ENCODE peak calls at places on chromosomes 3 and 15, in four cellular contexts. One of them, this sample, is unnamed.

GRCh38 chr3:182450942-182451607 is 342.2 kb upstream of the ATP11B start:
- DNase-seq in HS-5: no peak
- DNase-seq in endothelial cell: no peak
- DNase-seq in EH: no peak
- DNase-seq in this sample: no peak

GRCh38 chr3:11690863-11691833 is 47.4 kb upstream of the VGLL4 start:
- DNase-seq in HS-5: peak
- DNase-seq in EH: peak
- DNase-seq in endothelial cell: no peak
- DNase-seq in this sample: peak

GRCh38 chr15:55496716-55497115 is 11.3 kb downstream of the DNAAF4 start:
- DNase-seq in endothelial cell: no peak
- DNase-seq in EH: no peak
- DNase-seq in HS-5: no peak
- DNase-seq in this sample: no peak

GRCh38 chr3:163773136-163773535 is 1305.2 kb downstream of the SI start:
- DNase-seq in EH: no peak
- DNase-seq in endothelial cell: no peak
- DNase-seq in HS-5: no peak
- DNase-seq in this sample: no peak

GRCh38 chr15:101531170-101531569 is 41.7 kb upstream of the PCSK6 start:
- DNase-seq in HS-5: no peak
- DNase-seq in endothelial cell: no peak
- DNase-seq in EH: no peak
- DNase-seq in this sample: no peak

GRCh38 chr15:64224508-64224907 is 61.7 kb upstream of the PPIB start:
- DNase-seq in EH: peak
- DNase-seq in endothelial cell: no peak
- DNase-seq in HS-5: no peak
- DNase-seq in this sample: peak

GRCh38 chr3:14676881-14677280 is 1.9 kb downstream of the C3orf20 start:
- DNase-seq in endothelial cell: no peak
- DNase-seq in EH: no peak
- DNase-seq in HS-5: no peak
- DNase-seq in this sample: no peak

GRCh38 chr15:88016373-88016772 is 240.2 kb downstream of the NTRK3 start:
- DNase-seq in EH: no peak
- DNase-seq in endothelial cell: no peak
- DNase-seq in HS-5: no peak
- DNase-seq in this sample: no peak

GRCh38 chr3:175672119-175672689 is 813.1 kb downstream of the NAALADL2 start:
- DNase-seq in HS-5: no peak
- DNase-seq in endothelial cell: no peak
- DNase-seq in EH: peak
- DNase-seq in this sample: peak

GRCh38 chr3:18445421-18446066 is 20.4 kb upstream of the SATB1 start:
- DNase-seq in HS-5: no peak
- DNase-seq in endothelial cell: no peak
- DNase-seq in EH: no peak
- DNase-seq in this sample: no peak

GRCh38 chr15:100210338-100210737 is 131.4 kb downstream of the ADAMTS17 start:
- DNase-seq in HS-5: no peak
- DNase-seq in EH: no peak
- DNase-seq in endothelial cell: no peak
- DNase-seq in this sample: no peak

GRCh38 chr3:78732893-78733292 is 1034.9 kb downstream of the ROBO1 start:
- DNase-seq in HS-5: no peak
- DNase-seq in endothelial cell: no peak
- DNase-seq in EH: no peak
- DNase-seq in this sample: no peak

GRCh38 chr15:89732451-89733172 is 18.4 kb downstream of the MESP1 start:
- DNase-seq in endothelial cell: no peak
- DNase-seq in HS-5: no peak
- DNase-seq in EH: no peak
- DNase-seq in this sample: no peak

GRCh38 chr3:130893240-130894129 is at the start of gene ATP2C1:
- DNase-seq in EH: peak
- DNase-seq in endothelial cell: peak
- DNase-seq in HS-5: peak
- DNase-seq in this sample: peak

GRCh38 chr3:22358334-22358733 is 607.3 kb upstream of the ZNF385D start:
- DNase-seq in endothelial cell: no peak
- DNase-seq in EH: no peak
- DNase-seq in HS-5: no peak
- DNase-seq in this sample: no peak

GRCh38 chr3:127796045-127796720 is 26.1 kb downstream of the MGLL start:
- DNase-seq in EH: no peak
- DNase-seq in HS-5: no peak
- DNase-seq in endothelial cell: no peak
- DNase-seq in this sample: no peak

GRCh38 chr3:99895706-99896441 is 78.2 kb downstream of the CMSS1 start:
- DNase-seq in EH: peak
- DNase-seq in endothelial cell: no peak
- DNase-seq in HS-5: peak
- DNase-seq in this sample: peak

GRCh38 chr15:69011641-69012040 is 2.9 kb upstream of the NOX5 start:
- DNase-seq in EH: no peak
- DNase-seq in HS-5: no peak
- DNase-seq in endothelial cell: no peak
- DNase-seq in this sample: no peak

GRCh38 chr3:42314411-42314810 is 48.4 kb upstream of the CCK start:
- DNase-seq in EH: no peak
- DNase-seq in endothelial cell: no peak
- DNase-seq in HS-5: no peak
- DNase-seq in this sample: no peak

GRCh38 chr15:85100186-85100937 is 118.7 kb downstream of the PDE8A start:
- DNase-seq in HS-5: no peak
- DNase-seq in endothelial cell: no peak
- DNase-seq in EH: no peak
- DNase-seq in this sample: peak

GRCh38 chr3:33144433-33144832 is 30.6 kb downstream of the CRTAP start:
- DNase-seq in HS-5: no peak
- DNase-seq in endothelial cell: peak
- DNase-seq in EH: no peak
- DNase-seq in this sample: no peak

GRCh38 chr3:197333901-197334639 is 35.7 kb upstream of the DLG1 start:
- DNase-seq in endothelial cell: no peak
- DNase-seq in EH: no peak
- DNase-seq in HS-5: no peak
- DNase-seq in this sample: no peak

GRCh38 chr15:71841563-71841962 is 31.2 kb downstream of the NR2E3 start:
- DNase-seq in EH: no peak
- DNase-seq in endothelial cell: no peak
- DNase-seq in HS-5: no peak
- DNase-seq in this sample: no peak

GRCh38 chr3:37668431-37668830 is 193.2 kb upstream of the CTDSPL start:
- DNase-seq in EH: peak
- DNase-seq in HS-5: no peak
- DNase-seq in endothelial cell: no peak
- DNase-seq in this sample: no peak

This sample was measured in iris pigment epithelial cell.